ENCODE peak calls at places on chromosomes 16 and 17, in seven cellular contexts. O is A549, X is HepG2, K is H1, Q is transverse colon, V is stomach, E is sigmoid colon. N is an unnamed sample.

GRCh38 chr17:42307362-42307927 is 19.1 kb downstream of the STAT5A start:
- DNase-seq in O (no peak), X (no peak), K (no peak), Q (no peak), V (no peak), E (no peak), N (no peak)

GRCh38 chr17:58338907-58339774 is 10.5 kb upstream of the TSPOAP1 start:
- DNase-seq in O (no peak), X (peak; percentile 38), K (peak; percentile 73), Q (peak; percentile 72), V (no peak), E (peak; percentile 80), N (no peak)

GRCh38 chr17:29344201-29344856 is 45.8 kb upstream of the TAOK1 start:
- DNase-seq in O (no peak), X (no peak), K (no peak), Q (no peak), V (no peak), E (no peak), N (no peak)

GRCh38 chr16:48384982-48385271 is 286 bp downstream of the SIAH1 start:
- DNase-seq in O (no peak), X (no peak), K (no peak), Q (no peak), V (no peak), E (no peak), N (no peak)

GRCh38 chr17:57499648-57500049 is 243.3 kb downstream of the MSI2 start:
- DNase-seq in O (peak; percentile 38), X (peak; percentile 15), K (no peak), Q (no peak), V (no peak), E (no peak), N (no peak)

GRCh38 chr16:85188822-85189672 is 76.8 kb upstream of the CIBAR2 start:
- DNase-seq in O (no peak), X (no peak), K (no peak), Q (no peak), V (no peak), E (no peak), N (no peak)

GRCh38 chr17:32264140-32264799 is 1.4 kb upstream of the RHBDL3 start:
- DNase-seq in O (peak; percentile 41), X (no peak), K (no peak), Q (no peak), V (no peak), E (no peak), N (no peak)

GRCh38 chr17:67500677-67501300 is 123.7 kb downstream of the PITPNC1 start:
- DNase-seq in O (no peak), X (no peak), K (no peak), Q (no peak), V (no peak), E (no peak), N (no peak)

GRCh38 chr16:80802129-80802528 is 2.3 kb downstream of the CDYL2 start:
- DNase-seq in O (no peak), X (no peak), K (no peak), Q (no peak), V (no peak), E (no peak), N (no peak)

GRCh38 chr17:78360371-78361226 is 722 bp upstream of the SOCS3 start:
- DNase-seq in O (peak; percentile 92), X (peak; percentile 80), K (peak; percentile 100), Q (peak; percentile 97), V (peak; percentile 98), E (peak; percentile 96), N (peak; percentile 94)
- TF ChIP-seq EP300 in O (peak; percentile 3), X (no peak), K (peak; percentile 35), Q (no peak), V (no peak), E (no peak), N (no peak)

DNA sequence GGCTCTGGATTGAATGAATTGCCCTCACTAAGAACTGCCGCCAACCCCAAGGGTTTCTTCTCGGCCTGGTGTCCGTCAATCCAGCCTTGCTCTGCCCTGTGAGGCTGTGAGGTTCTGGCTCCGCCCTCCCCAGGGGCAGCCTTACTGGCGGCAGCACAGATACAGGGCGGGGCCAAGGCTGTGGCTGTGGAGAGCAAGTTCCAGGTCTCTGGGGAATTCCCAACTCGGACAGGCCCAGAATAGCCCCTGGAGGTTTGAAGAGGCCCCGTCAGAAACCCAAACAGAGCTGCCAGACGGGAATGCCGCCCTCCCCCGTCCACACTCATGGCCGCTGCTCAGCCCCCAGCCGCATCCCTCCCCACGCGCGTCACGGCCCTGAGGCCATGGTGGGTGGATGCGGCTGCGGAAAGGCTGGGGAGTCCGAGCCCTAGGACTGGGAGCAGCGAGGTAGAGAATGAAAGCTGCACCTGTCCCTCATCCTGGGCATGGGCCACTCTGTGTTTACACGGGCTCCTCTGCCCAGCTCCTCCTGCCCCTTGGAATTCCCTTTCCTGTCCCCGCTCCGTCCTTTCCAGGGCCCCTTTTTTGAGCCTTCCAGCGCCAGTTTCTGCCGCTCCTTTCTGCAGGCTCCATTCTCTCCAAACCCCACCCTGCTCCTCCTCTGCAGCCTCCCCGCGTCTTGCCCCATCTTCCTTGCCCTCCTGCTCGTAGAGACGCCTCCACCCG is 660 bp upstream of the PRRT2 start:
- DNase-seq in O (peak; percentile 97), X (peak; percentile 95), K (peak; percentile 90), Q (peak; percentile 96), V (peak; percentile 97), E (peak; percentile 99), N (peak; percentile 95)
- H3K4me1 ChIP-seq in O (peaks cover 47% of the 10 kb centered on the region), X (peaks cover 77% of the 10 kb centered on the region), K (peaks cover 52% of the 10 kb centered on the region), Q (peaks cover 82% of the 10 kb centered on the region), V (peaks cover 84% of the 10 kb centered on the region), E (peaks cover 69% of the 10 kb centered on the region), N (peaks cover 34% of the 10 kb centered on the region)

GRCh38 chr16:88285514-88285822 is 97.3 kb upstream of the ZNF469 start:
- DNase-seq in O (no peak), X (no peak), K (no peak), Q (no peak), V (no peak), E (no peak), N (no peak)

GRCh38 chr16:88284101-88284500 is 98.7 kb upstream of the ZNF469 start:
- DNase-seq in O (no peak), X (no peak), K (no peak), Q (no peak), V (no peak), E (no peak), N (no peak)

GRCh38 chr16:88282221-88283041 is 100.3 kb upstream of the ZNF469 start:
- DNase-seq in O (peak; percentile 22), X (no peak), K (no peak), Q (no peak), V (no peak), E (no peak), N (no peak)

GRCh38 chr16:88284626-88285513 is 97.9 kb upstream of the ZNF469 start:
- DNase-seq in O (no peak), X (no peak), K (no peak), Q (no peak), V (no peak), E (no peak), N (no peak)

DNA sequence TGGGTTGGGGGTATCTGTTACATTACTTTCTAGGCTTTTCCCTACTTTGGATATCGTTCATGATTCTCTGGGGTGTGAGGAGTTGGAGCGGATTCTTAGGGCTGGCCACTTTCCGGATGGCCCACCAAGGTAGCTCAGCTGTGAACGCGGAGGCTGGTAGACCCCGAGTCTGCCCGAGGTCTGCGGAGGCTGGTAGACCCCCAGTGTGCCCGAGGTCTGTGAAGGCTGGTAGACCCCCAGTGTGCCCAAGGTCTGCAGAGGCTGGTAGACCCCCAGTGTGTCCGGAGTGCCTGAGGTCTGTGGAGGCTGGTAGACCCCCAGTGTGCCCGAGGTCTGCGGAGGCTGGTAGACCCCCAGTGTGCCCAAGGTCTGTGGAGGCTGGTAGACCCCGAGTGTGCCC is 99.2 kb upstream of the ZNF469 start:
- DNase-seq in O (no peak), X (no peak), K (no peak), Q (no peak), V (no peak), E (no peak), N (no peak)
- TF ChIP-seq EP300 in O (no peak), X (no peak), K (no peak), Q (no peak), V (no peak), E (no peak), N (no peak)

GRCh38 chr17:46037722-46038255 is 38.7 kb downstream of the STH start:
- DNase-seq in O (no peak), X (no peak), K (no peak), Q (no peak), V (no peak), E (no peak), N (no peak)

GRCh38 chr17:46038937-46039336 is 39.9 kb downstream of the STH start:
- DNase-seq in O (no peak), X (no peak), K (no peak), Q (no peak), V (no peak), E (no peak), N (no peak)

GRCh38 chr17:46038414-46038813 is 39.4 kb downstream of the STH start:
- DNase-seq in O (no peak), X (no peak), K (no peak), Q (no peak), V (no peak), E (no peak), N (no peak)

GRCh38 chr17:46042248-46042647 is 43.2 kb downstream of the STH start:
- DNase-seq in O (no peak), X (no peak), K (no peak), Q (no peak), V (no peak), E (no peak), N (no peak)

GRCh38 chr17:46039592-46040186 is 40.6 kb downstream of the STH start:
- DNase-seq in O (no peak), X (no peak), K (no peak), Q (no peak), V (no peak), E (no peak), N (no peak)
- H3K4me1 ChIP-seq in O (peaks cover 9% of the 10 kb centered on the region), X (peaks cover 12% of the 10 kb centered on the region), K (no peaks in the 10 kb centered on the region), Q (peaks cover 28% of the 10 kb centered on the region), V (peaks cover 56% of the 10 kb centered on the region), E (peaks cover 19% of the 10 kb centered on the region), N (peaks cover 2% of the 10 kb centered on the region)

GRCh38 chr16:30183236-30183960 is at the start of gene CORO1A:
- DNase-seq in O (peak; percentile 85), X (peak; percentile 51), K (peak; percentile 91), Q (peak; percentile 90), V (peak; percentile 86), E (peak; percentile 92), N (peak; percentile 79)
- TF ChIP-seq EP300 in O (no peak), X (no peak), K (no peak), Q (no peak), V (no peak), E (no peak), N (no peak)

GRCh38 chr16:54054237-54054780 is 232.3 kb downstream of the IRX3 start:
- DNase-seq in O (no peak), X (no peak), K (no peak), Q (no peak), V (no peak), E (no peak), N (no peak)

GRCh38 chr16:54051821-54052220 is 234.8 kb downstream of the IRX3 start:
- DNase-seq in O (no peak), X (no peak), K (no peak), Q (no peak), V (no peak), E (no peak), N (no peak)

GRCh38 chr16:54055191-54055590 is 231.4 kb downstream of the IRX3 start:
- DNase-seq in O (no peak), X (no peak), K (no peak), Q (no peak), V (no peak), E (no peak), N (no peak)

GRCh38 chr16:54050281-54051210 is 236.0 kb downstream of the IRX3 start:
- DNase-seq in O (no peak), X (no peak), K (no peak), Q (no peak), V (no peak), E (no peak), N (no peak)

GRCh38 chr16:54052271-54052670 is 234.3 kb downstream of the IRX3 start:
- DNase-seq in O (no peak), X (no peak), K (no peak), Q (no peak), V (no peak), E (no peak), N (no peak)
- H3K4me1 ChIP-seq in O (no peaks in the 10 kb centered on the region), X (peaks cover 18% of the 10 kb centered on the region), K (peaks cover 34% of the 10 kb centered on the region), Q (no peaks in the 10 kb centered on the region), V (no peaks in the 10 kb centered on the region), E (no peaks in the 10 kb centered on the region), N (peaks cover 1% of the 10 kb centered on the region)